ENCODE peak calls at places on chromosomes 6 and 20, in nine cellular contexts. Q is activated gamma-delta T cell treated with Interleukin-2 at 50 U/mL for 16 hours; C is OCI-LY7; W is activated naive CD8-positive, alpha-beta T cell treated with anti-CD3 and anti-CD28 coated beads, Interleukin-2, amount 50 U/mL, for 24 hours; E is AG09309; G is psoas muscle; O is HCEC 1CT; N is stimulated activated CD4-positive, alpha-beta T cell treated with anti-CD3 and anti-CD28 coated beads, TNF-alpha, amount 100 ng/mL, for 1 hour; B is NCI-H524. T is an unnamed sample.

GRCh38 chr20:58308680-58309527 is 611 bp upstream of the RAB22A start:
- DNase-seq in Q (peak), C (peak), W (peak), E (no peak), G (peak), O (peak), N (no peak), B (no peak), T (no peak)

GRCh38 chr6:105308840-105309239 is 94.0 kb downstream of the PREP start:
- DNase-seq in Q (no peak), C (no peak), W (no peak), E (no peak), G (no peak), O (no peak), N (no peak), B (no peak), T (no peak)

GRCh38 chr20:45032781-45033180 is 66.5 kb downstream of the STK4 start:
- DNase-seq in Q (no peak), C (no peak), W (no peak), E (no peak), G (no peak), O (peak), N (no peak), B (no peak), T (no peak)

GRCh38 chr20:45905505-45906079 is 6.4 kb downstream of the PLTP start:
- DNase-seq in Q (no peak), C (no peak), W (no peak), E (no peak), G (no peak), O (peak), N (no peak), B (no peak), T (no peak)

GRCh38 chr6:7813704-7814103 is 87.8 kb downstream of the BMP6 start:
- DNase-seq in Q (no peak), C (no peak), W (no peak), E (no peak), G (no peak), O (no peak), N (no peak), B (no peak), T (no peak)

GRCh38 chr6:72248621-72249020 is 362.3 kb downstream of the RIMS1 start:
- DNase-seq in Q (no peak), C (no peak), W (no peak), E (no peak), G (no peak), O (no peak), N (no peak), B (no peak), T (no peak)

GRCh38 chr20:49982346-49983122 is at the start of gene SNAI1:
- DNase-seq in Q (peak), C (peak), W (peak), E (peak), G (peak), O (peak), N (peak), B (peak), T (peak)

GRCh38 chr6:24489881-24490280 is 503 bp upstream of the GPLD1 start:
- DNase-seq in Q (no peak), C (no peak), W (no peak), E (peak), G (no peak), O (peak), N (no peak), B (peak), T (no peak)

GRCh38 chr20:10921491-10922010 is 247.8 kb upstream of the JAG1 start:
- DNase-seq in Q (no peak), C (no peak), W (no peak), E (no peak), G (no peak), O (no peak), N (no peak), B (no peak), T (no peak)

GRCh38 chr6:124679392-124679791 is 282.8 kb upstream of the RNF217 start:
- DNase-seq in Q (no peak), C (no peak), W (no peak), E (no peak), G (no peak), O (peak), N (no peak), B (no peak), T (no peak)

GRCh38 chr6:112468359-112468758 is 121.2 kb downstream of the RFPL4B start:
- DNase-seq in Q (no peak), C (no peak), W (no peak), E (peak), G (no peak), O (peak), N (no peak), B (no peak), T (no peak)

T was measured in activated CD4-positive, alpha-beta T cell treated with anti-CD3 and anti-CD28 coated beads for 1 hour.